ENCODE peak calls at places on chromosomes 4 and X, in ten cellular contexts. O, Z, Y, K, A, Q, M, U, C and H are unnamed samples.
A peak's percentile ranks its signal among the peaks of the same experiment; 100 is the strongest.

GRCh38 chr4:20506827-20507226 is 193.4 kb upstream of the PACRGL start:
- DNase-seq in O (peak; percentile 90), U (no peak), Z (peak; percentile 71), C (peak; percentile 90), Y (no peak), M (peak; percentile 70), Q (no peak), K (no peak), A (peak; percentile 9), H (no peak)

GRCh38 chr4:120809518-120809917 is 113.0 kb downstream of the PRDM5 start:
- DNase-seq in O (no peak), A (no peak), Y (no peak), U (no peak), Z (no peak), M (no peak), Q (no peak), K (no peak), C (peak; percentile 23), H (no peak)

GRCh38 chr4:3481113-3481531 is 18.0 kb downstream of the DOK7 start:
- DNase-seq in Y (no peak), M (no peak), Z (no peak), A (no peak), C (no peak), K (no peak), U (peak; percentile 70), O (no peak), Q (no peak), H (peak; percentile 51)

GRCh38 chr4:94974773-94975172 is 217.0 kb downstream of the BMPR1B start:
- DNase-seq in K (no peak), Z (peak; percentile 68), U (no peak), C (peak; percentile 78), Q (no peak), O (peak; percentile 70), M (peak; percentile 73), A (peak; percentile 30), Y (no peak), H (no peak)

GRCh38 chr4:57462843-57463242 is 352.7 kb upstream of the IGFBP7 start:
- DNase-seq in O (no peak), Q (no peak), C (no peak), Z (no peak), K (no peak), M (no peak), A (peak; percentile 63), Y (peak; percentile 13), U (peak; percentile 31), H (no peak)

GRCh38 chrX:78514852-78515251 is 144.3 kb downstream of the RTL3 start:
- DNase-seq in A (no peak), Y (no peak), Z (no peak), K (no peak), Q (peak; percentile 90), U (peak; percentile 59), O (peak; percentile 90), M (peak; percentile 12), C (no peak), H (no peak)

GRCh38 chr4:31458813-31459212 is 738.6 kb downstream of the PCDH7 start:
- DNase-seq in K (no peak), U (no peak), Z (peak; percentile 49), Y (no peak), O (no peak), C (peak; percentile 8), A (peak; percentile 40), M (peak; percentile 30), Q (no peak), H (no peak)

GRCh38 chrX:155893513-155893912 is 12.4 kb downstream of the VAMP7 start:
- DNase-seq in Z (no peak), K (no peak), Q (no peak), A (no peak), O (no peak), U (no peak), C (no peak), M (no peak), Y (no peak), H (no peak)

GRCh38 chrX:119687661-119688413 is 5.1 kb downstream of the SEPTIN6 start:
- DNase-seq in O (no peak), C (no peak), Q (no peak), Y (no peak), K (no peak), M (no peak), A (no peak), U (no peak), Z (no peak), H (no peak)

GRCh38 chrX:119684916-119685224 is 8.1 kb downstream of the SEPTIN6 start:
- DNase-seq in Y (no peak), Z (no peak), Q (no peak), C (no peak), K (no peak), O (no peak), U (no peak), A (no peak), M (no peak), H (no peak)

GRCh38 chrX:119686087-119686639 is 6.8 kb downstream of the SEPTIN6 start:
- DNase-seq in O (no peak), U (no peak), K (no peak), M (no peak), Y (no peak), Q (no peak), C (no peak), Z (peak; percentile 54), A (no peak), H (no peak)

GRCh38 chrX:119682019-119682989 is 10.7 kb downstream of the SEPTIN6 start:
- DNase-seq in U (no peak), K (no peak), A (no peak), M (no peak), Q (no peak), Y (peak; percentile 26), O (no peak), Z (no peak), C (no peak), H (no peak)

DNA sequence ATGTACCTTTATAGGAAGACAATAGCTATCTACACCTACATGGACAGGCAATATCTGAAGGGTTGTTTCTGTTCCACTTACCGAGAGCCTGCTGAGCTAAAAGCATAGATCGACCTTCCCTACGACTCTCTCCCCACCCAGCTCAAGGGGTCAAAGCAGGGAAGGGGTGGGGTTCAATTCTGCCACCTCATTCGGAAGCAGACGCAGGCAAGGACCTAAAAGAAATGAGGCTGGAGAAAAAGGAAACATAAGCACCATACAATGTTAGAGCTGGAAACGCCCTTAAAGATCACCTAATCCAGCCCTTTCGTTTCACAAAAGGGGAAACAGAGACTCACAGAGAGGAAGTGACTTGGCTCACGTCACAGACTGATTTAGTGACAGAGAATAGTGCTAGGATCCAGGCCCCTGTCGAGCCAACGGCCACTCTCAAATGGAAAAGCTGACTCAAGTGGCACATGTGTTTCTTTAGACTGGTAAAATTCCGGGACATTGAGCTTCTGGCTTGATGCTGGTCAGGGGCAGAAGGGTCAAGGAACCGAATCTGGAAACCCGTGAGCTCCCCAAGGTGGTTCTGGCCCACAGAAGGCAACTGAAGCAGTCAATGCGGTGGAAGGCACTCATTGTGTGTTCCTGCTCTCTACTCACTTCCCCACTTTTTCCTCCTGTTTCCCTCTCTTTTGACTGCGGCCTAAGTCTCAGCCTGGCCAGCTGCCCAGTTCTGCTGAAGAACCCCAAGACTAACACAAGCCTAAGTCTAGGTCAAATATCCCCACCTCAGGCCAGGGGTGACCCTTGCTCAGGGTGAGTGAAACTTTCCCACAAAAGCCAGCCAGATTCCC is 7.5 kb downstream of the SEPTIN6 start:
- DNase-seq in Y (no peak), A (no peak), C (no peak), O (no peak), Q (no peak), K (peak; percentile 59), Z (no peak), U (no peak), M (no peak), H (no peak)
- H3K4me3 ChIP-seq in Y (no peak overlapping the region), A (no peak overlapping the region), C (no peak overlapping the region), O (no peak overlapping the region), Q (no peak overlapping the region), K (no peak overlapping the region), Z (no peak overlapping the region), U (no peak overlapping the region), M (no peak overlapping the region), H (peak overlapping the region; percentile 13)

GRCh38 chr4:183783933-183784622 is 121.0 kb upstream of the STOX2 start:
- DNase-seq in Q (peak; percentile 60), A (no peak), U (no peak), K (no peak), Y (peak; percentile 31), Z (peak; percentile 77), O (peak; percentile 74), M (peak; percentile 4), C (peak; percentile 31), H (no peak)

GRCh38 chr4:183790661-183791060 is 114.4 kb upstream of the STOX2 start:
- DNase-seq in Y (no peak), K (no peak), O (no peak), Z (no peak), C (no peak), M (no peak), A (no peak), Q (no peak), U (no peak), H (no peak)

GRCh38 chr4:183788308-183788707 is 116.8 kb upstream of the STOX2 start:
- DNase-seq in M (no peak), O (no peak), C (no peak), U (no peak), A (no peak), Q (no peak), Z (no peak), K (no peak), Y (no peak), H (no peak)

GRCh38 chr4:183789657-183790056 is 115.5 kb upstream of the STOX2 start:
- DNase-seq in Y (no peak), Z (no peak), K (no peak), A (no peak), U (no peak), Q (no peak), C (no peak), O (no peak), M (no peak), H (no peak)
- H3K4me3 ChIP-seq in Y (no peak overlapping the region), Z (no peak overlapping the region), K (no peak overlapping the region), A (no peak overlapping the region), U (no peak overlapping the region), Q (no peak overlapping the region), C (no peak overlapping the region), O (no peak overlapping the region), M (no peak overlapping the region), H (no peak overlapping the region)

DNA sequence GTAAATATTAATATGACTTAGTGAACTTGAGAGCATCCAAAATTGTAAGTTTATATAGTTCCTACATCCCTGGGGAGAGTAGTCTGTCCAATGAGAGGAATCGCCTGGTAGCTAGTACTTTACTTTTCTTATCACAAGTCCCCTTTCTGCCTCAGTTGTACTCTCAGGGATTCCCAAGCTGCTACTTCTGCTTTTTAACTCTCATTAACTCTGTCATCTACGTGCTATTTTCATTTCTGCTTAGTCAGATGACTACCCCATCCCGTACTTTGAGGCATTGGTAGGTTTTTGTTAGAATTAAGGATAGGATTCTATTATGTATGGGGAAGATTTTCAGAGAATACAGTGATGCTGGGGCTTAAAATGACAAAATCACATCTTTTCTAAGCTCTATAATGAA is 24.7 kb downstream of the RBPJ start:
- DNase-seq in Y (no peak), Z (no peak), A (no peak), Q (no peak), K (no peak), U (no peak), O (no peak), C (no peak), M (no peak), H (no peak)
- H3K4me3 ChIP-seq in Y (no peak overlapping the region), Z (no peak overlapping the region), A (no peak overlapping the region), Q (peak overlapping the region; percentile 5), K (no peak overlapping the region), U (no peak overlapping the region), O (no peak overlapping the region), C (no peak overlapping the region), M (no peak overlapping the region), H (no peak overlapping the region)

DNA sequence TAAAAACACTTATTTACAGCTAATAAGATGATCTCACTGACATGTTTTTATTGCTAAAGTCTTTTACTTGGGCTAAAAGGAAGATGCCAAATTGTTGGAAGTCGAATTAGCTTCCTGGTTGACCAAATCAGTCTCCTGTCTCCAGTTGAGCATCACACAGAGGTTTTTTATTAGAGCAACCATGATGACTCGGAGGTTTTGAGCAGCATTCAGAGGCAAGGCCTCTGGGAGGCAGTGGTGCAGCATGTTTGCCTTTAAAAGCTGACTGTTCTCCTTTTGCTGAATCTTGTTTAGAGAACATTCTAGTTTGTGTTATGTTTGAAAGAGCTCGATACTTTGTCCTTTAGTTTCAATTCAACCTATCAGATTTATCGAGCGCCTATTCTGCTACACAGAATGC is 2.1 kb downstream of the UCHL1 start:
- DNase-seq in A (no peak), Q (peak; percentile 63), U (no peak), Y (peak; percentile 5), Z (peak; percentile 74), K (no peak), C (peak; percentile 87), M (peak; percentile 72), O (peak; percentile 52), H (no peak)
- H3K4me3 ChIP-seq in A (peak overlapping the region; percentile 82), Q (peak overlapping the region; percentile 65), U (no peak overlapping the region), Y (no peak overlapping the region), Z (no peak overlapping the region), K (no peak overlapping the region), C (peak overlapping the region; percentile 88), M (no peak overlapping the region), O (no peak overlapping the region), H (no peak overlapping the region)